ENCODE peak calls at places on chromosomes 4 and X, in five cellular contexts. Y, G, O, D and R are unnamed samples.

GRCh38 chr4:110675406-110675805 is 52.5 kb upstream of the PITX2 start:
- DNase-seq in Y (no peak), G (no peak), O (no peak), D (no peak), R (no peak)

GRCh38 chrX:16067886-16068515 is 55.4 kb upstream of the GRPR start:
- DNase-seq in Y (no peak), G (no peak), O (no peak), D (peak), R (peak)

GRCh38 chr4:172601195-172601594 is 567.4 kb upstream of the GALNT7 start:
- DNase-seq in Y (no peak), G (no peak), O (no peak), D (no peak), R (no peak)

GRCh38 chr4:723706-724105 is 18.1 kb downstream of the PCGF3 start:
- DNase-seq in Y (no peak), G (no peak), O (no peak), D (no peak), R (no peak)

GRCh38 chrX:68831405-68832100 is 2.7 kb downstream of the EFNB1 start:
- DNase-seq in Y (no peak), G (no peak), O (no peak), D (no peak), R (no peak)

GRCh38 chrX:1581132-1581531 is 10.3 kb upstream of the AKAP17A start:
- DNase-seq in Y (peak), G (peak), O (peak), D (no peak), R (peak)

GRCh38 chr4:153205028-153205648 is 895 bp downstream of the TRIM2 start:
- DNase-seq in Y (no peak), G (no peak), O (no peak), D (peak), R (no peak)

GRCh38 chrX:44669626-44670025 is 127.0 kb upstream of the FUNDC1 start:
- DNase-seq in Y (no peak), G (no peak), O (no peak), D (no peak), R (no peak)

GRCh38 chr4:184234155-184234554 is 16.5 kb upstream of the ENPP6 start:
- DNase-seq in Y (no peak), G (no peak), O (no peak), D (no peak), R (no peak)

GRCh38 chr4:7823416-7823824 is 116.2 kb downstream of the AFAP1 start:
- DNase-seq in Y (peak), G (no peak), O (peak), D (no peak), R (no peak)

DNA sequence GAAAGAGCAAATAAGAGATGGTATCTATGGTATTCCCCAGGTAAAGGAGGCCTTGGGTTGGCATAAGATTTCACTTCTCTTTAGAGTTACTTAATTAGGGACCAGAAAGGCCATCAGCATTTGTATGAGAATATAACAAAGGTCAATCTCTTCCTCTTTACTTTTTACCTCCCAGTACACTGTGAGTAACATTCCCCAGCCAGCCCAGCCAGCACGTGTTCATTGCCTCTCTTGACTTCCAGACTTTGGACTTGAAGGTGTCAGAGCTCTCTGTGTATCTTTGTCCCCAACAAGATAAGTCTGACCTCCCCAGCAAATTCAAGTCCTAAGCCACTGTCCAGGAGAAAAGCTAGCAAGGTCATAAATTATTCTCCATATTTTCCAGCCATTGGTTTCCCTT is 110.5 kb downstream of the AR start:
- DNase-seq in Y (no peak), G (no peak), O (no peak), D (no peak), R (no peak)
- TF ChIP-seq REST in Y (no peak), G (no peak), O (no peak), D (no peak), R (no peak)

GRCh38 chr4:89296399-89296798 is 11.2 kb downstream of the GPRIN3 start:
- DNase-seq in Y (no peak), G (no peak), O (no peak), D (no peak), R (no peak)
- H3K4me3 ChIP-seq in Y (no peak), G (no peak), O (no peak), D (no peak), R (no peak)

GRCh38 chr4:62457356-62457755 is 1257.2 kb downstream of the ADGRL3 start:
- DNase-seq in Y (no peak), G (no peak), O (no peak), D (no peak), R (no peak)
- TF ChIP-seq REST in Y (no peak), G (no peak), O (no peak), D (no peak), R (no peak)

GRCh38 chrX:154370882-154371770 is 3.3 kb downstream of the FLNA start:
- DNase-seq in Y (peak), G (peak), O (peak), D (peak), R (peak)

GRCh38 chrX:154368630-154369452 is 5.6 kb downstream of the FLNA start:
- DNase-seq in Y (peak), G (peak), O (no peak), D (peak), R (peak)

GRCh38 chrX:154367474-154368308 is 6.7 kb downstream of the FLNA start:
- DNase-seq in Y (no peak), G (no peak), O (no peak), D (no peak), R (no peak)

GRCh38 chrX:154370300-154370881 is 4.0 kb downstream of the FLNA start:
- DNase-seq in Y (no peak), G (no peak), O (peak), D (no peak), R (no peak)

DNA sequence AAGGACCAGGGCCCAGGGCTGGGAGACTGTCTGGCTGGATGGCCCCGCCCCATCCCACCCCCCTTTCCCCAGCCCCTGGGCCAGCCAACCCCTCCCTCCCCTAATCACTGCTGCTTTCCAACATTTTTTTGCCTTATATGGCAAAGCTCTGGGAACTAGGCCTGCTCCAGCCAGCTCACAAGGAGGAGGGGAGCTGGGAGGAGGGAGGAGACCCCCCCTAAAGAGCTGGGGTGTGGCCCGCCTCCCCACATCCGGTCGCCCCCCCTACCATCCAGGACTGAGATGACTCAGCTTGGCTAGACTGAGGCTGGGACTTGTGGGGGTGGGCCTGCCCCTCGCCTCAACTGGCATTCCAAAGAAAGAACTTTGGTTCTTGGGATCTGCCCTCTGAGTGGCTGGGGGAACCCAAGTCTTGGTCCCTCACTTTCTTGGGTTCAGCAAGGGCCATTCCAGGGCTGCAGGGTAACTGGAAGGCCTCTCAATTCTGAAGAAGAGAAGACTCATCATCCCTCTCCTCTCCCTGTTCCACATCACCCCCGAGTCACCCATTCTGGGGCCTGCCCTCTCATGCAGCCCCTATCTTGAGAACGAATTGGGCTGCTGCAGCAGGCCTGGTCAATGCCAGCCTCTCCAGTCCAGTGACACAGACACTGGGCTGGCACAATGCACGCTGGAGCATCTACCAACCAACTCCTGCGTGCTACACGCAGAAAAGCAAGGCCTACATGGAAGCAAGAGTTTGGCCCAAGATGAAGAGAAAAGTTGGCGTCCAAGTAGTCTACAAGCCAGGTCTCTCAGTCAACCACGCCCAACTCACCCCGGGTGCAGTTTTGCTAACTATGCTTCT is 4.8 kb downstream of the FLNA start:
- DNase-seq in Y (peak), G (peak), O (peak), D (peak), R (peak)
- H3K4me3 ChIP-seq in Y (peak), G (peak), O (peak), D (peak), R (peak)

GRCh38 chr4:100722133-100722532 is 204.3 kb upstream of the EMCN start:
- DNase-seq in Y (no peak), G (no peak), O (no peak), D (no peak), R (no peak)

GRCh38 chr4:100722866-100723459 is 205.1 kb upstream of the EMCN start:
- DNase-seq in Y (no peak), G (no peak), O (no peak), D (no peak), R (no peak)

GRCh38 chr4:100716416-100716815 is 198.6 kb upstream of the EMCN start:
- DNase-seq in Y (no peak), G (no peak), O (no peak), D (no peak), R (no peak)

GRCh38 chr4:100721077-100721476 is 203.3 kb upstream of the EMCN start:
- DNase-seq in Y (no peak), G (no peak), O (no peak), D (no peak), R (no peak)

DNA sequence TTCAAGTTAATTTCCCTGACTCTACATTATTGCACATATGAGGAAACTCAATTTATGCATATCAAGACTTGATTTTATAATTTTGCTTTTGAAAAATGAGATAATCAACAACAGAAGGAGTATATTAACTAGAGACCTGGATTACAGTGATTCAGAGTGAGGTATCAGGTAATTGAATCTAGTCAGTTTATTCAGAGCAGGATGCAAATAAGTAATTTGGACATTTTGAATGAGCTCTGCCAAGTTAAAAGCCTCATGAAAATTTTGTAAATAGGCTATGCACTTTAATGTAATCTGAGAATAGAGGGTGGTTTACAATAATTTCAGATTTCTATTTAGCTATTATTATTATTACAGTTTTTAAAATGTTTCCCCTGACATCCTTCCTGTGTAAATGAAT is 203.7 kb upstream of the EMCN start:
- DNase-seq in Y (no peak), G (no peak), O (no peak), D (no peak), R (no peak)
- TF ChIP-seq REST in Y (no peak), G (no peak), O (no peak), D (no peak), R (no peak)